ENCODE peak calls at places on chromosomes 11 and 22, in six cellular contexts. J is stomach, V is heart right ventricle, Y is lower leg skin, R is PC-3, O is prostate gland. X is an unnamed sample.

GRCh38 chr11:111776398-111777093 is 10.4 kb upstream of the PPP2R1B start:
- DNase-seq in J (no peak), V (no peak), Y (no peak), R (no peak), O (no peak), X (no peak)

GRCh38 chr11:116415095-116415494 is 357.7 kb downstream of the BUD13 start:
- DNase-seq in J (no peak), V (no peak), Y (no peak), R (no peak), O (no peak), X (no peak)

GRCh38 chr22:27972732-27973698 is 54.0 kb upstream of the PITPNB start:
- DNase-seq in J (no peak), V (no peak), Y (no peak), R (peak; percentile 7), O (no peak), X (no peak)

GRCh38 chr22:38228873-38229740 is 27.3 kb downstream of the MAFF start:
- DNase-seq in J (peak; percentile 80), V (no peak), Y (peak; percentile 93), R (peak; percentile 86), O (peak; percentile 76), X (no peak)

GRCh38 chr11:110818032-110818687 is 105.9 kb upstream of the ARHGAP20 start:
- DNase-seq in J (no peak), V (no peak), Y (no peak), R (peak; percentile 47), O (no peak), X (no peak)

GRCh38 chr11:841981-842369 is 354 bp downstream of the POLR2L start:
- DNase-seq in J (no peak), V (no peak), Y (no peak), R (no peak), O (no peak), X (no peak)

GRCh38 chr11:2390871-2391662 is 9.5 kb upstream of the TSSC4 start:
- DNase-seq in J (no peak), V (no peak), Y (no peak), R (peak; percentile 34), O (no peak), X (peak; percentile 37)

GRCh38 chr22:46964773-46965550 is 202.5 kb downstream of the TBC1D22A start:
- DNase-seq in J (no peak), V (no peak), Y (peak; percentile 82), R (no peak), O (no peak), X (no peak)

GRCh38 chr22:49404576-49405199 is 423.0 kb downstream of the BRD1 start:
- DNase-seq in J (peak; percentile 23), V (no peak), Y (peak; percentile 80), R (no peak), O (no peak), X (no peak)

GRCh38 chr11:3181722-3182461 is 16.8 kb upstream of the OSBPL5 start:
- DNase-seq in J (no peak), V (no peak), Y (no peak), R (no peak), O (no peak), X (no peak)

GRCh38 chr11:128375941-128376340 is 211.4 kb downstream of the ETS1 start:
- DNase-seq in J (no peak), V (no peak), Y (no peak), R (peak; percentile 92), O (no peak), X (no peak)

GRCh38 chr11:36000616-36001190 is 56.8 kb downstream of the LDLRAD3 start:
- DNase-seq in J (no peak), V (no peak), Y (no peak), R (peak; percentile 77), O (peak; percentile 78), X (no peak)

GRCh38 chr11:130472434-130472961 is 24.1 kb downstream of the ADAMTS15 start:
- DNase-seq in J (no peak), V (no peak), Y (peak; percentile 52), R (no peak), O (no peak), X (no peak)

GRCh38 chr11:32881286-32881685 is 11.3 kb upstream of the QSER1 start:
- DNase-seq in J (no peak), V (no peak), Y (no peak), R (peak; percentile 56), O (no peak), X (no peak)

GRCh38 chr11:32884023-32884422 is 8.6 kb upstream of the QSER1 start:
- DNase-seq in J (no peak), V (no peak), Y (no peak), R (no peak), O (no peak), X (no peak)

GRCh38 chr11:32885556-32885955 is 7.1 kb upstream of the QSER1 start:
- DNase-seq in J (no peak), V (no peak), Y (no peak), R (no peak), O (no peak), X (no peak)

GRCh38 chr11:32886180-32886579 is 6.4 kb upstream of the QSER1 start:
- DNase-seq in J (no peak), V (no peak), Y (no peak), R (no peak), O (no peak), X (no peak)

DNA sequence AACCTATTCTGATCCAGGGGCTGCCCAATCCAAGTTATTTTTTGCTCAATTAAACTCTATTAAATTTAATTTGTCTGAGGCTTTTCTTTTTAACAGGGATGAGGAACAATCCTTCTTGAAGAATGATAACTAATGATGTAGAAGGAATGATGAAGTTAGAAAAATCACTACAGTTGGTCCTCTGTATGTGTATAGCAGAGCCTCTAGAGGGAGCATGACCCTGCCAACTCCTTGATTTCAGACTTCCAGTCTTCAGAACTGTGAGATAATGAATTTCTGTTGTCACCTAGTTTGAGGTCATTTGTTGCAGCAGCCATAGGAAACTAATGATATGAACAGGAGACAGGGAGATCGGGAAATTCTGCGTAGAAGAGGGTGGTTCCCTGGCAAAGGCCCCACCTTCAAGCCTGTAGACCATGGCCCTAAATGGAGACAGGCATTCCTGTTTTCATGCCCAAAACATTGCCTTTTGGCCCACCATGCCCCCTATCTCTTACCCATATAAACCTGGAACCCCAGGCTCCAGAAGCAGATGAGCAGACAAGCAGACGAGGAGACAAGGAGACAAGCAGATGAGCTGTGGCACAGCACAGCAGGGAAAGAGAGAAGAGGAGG is 7.7 kb upstream of the QSER1 start:
- DNase-seq in J (no peak), V (no peak), Y (no peak), R (peak; percentile 22), O (no peak), X (peak; percentile 61)
- TF ChIP-seq CTCF in J (peak; percentile 20), V (peak; percentile 32), Y (no peak), R (peak; percentile 69), O (no peak), X (peak; percentile 83)

DNA sequence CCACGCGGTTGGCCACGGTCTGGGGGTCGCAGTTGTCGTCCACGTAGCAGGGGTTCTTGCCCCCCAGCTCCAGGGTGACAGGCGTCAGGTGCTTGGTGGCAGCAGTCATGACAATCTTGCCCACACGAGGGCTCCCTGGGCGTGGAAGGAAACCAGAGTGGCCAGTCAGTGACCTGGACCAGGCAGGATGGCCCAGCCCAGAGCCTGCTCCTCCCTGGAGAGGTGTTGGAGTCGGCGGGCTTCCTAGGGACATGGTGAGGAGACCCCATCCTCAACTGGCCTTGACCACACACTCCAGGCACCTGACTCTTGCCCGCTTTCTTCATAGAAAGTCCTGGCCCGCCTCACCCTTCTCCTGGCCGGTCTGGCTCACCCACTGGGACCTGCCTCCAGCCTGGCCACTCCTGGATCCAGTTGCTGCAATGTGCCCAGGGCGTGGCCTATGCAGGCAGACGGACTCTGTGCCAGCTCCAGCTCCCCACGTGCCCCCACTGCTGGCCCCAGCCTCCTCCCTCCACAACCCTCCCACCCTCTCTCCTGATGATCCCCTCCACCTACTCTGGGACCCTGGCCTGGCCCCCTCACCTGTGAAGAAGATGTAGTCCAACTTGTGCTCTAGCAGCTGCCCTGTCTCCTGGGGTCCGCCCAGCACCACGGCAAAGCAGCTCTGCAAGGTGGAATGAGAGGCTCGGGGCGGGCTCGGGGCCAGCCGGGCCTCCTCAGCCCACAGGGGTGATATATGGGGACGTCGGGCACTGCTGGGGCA is 8.7 kb downstream of the ALDH3B2 start:
- DNase-seq in J (peak; percentile 78), V (no peak), Y (peak; percentile 82), R (peak; percentile 72), O (peak; percentile 51), X (no peak)
- TF ChIP-seq CTCF in J (peak; percentile 22), V (peak; percentile 44), Y (no peak), R (peak; percentile 76), O (no peak), X (no peak)

GRCh38 chr11:33682019-33682418 is 18.6 kb downstream of the C11orf91 start:
- DNase-seq in J (no peak), V (no peak), Y (no peak), R (no peak), O (no peak), X (no peak)

GRCh38 chr11:33684003-33684715 is 16.5 kb downstream of the C11orf91 start:
- DNase-seq in J (no peak), V (no peak), Y (no peak), R (no peak), O (no peak), X (no peak)

GRCh38 chr11:33685061-33685460 is 15.6 kb downstream of the C11orf91 start:
- DNase-seq in J (no peak), V (no peak), Y (no peak), R (no peak), O (no peak), X (no peak)

GRCh38 chr11:33687733-33688479 is 12.7 kb downstream of the C11orf91 start:
- DNase-seq in J (no peak), V (peak; percentile 70), Y (no peak), R (peak; percentile 82), O (peak; percentile 30), X (peak; percentile 91)

DNA sequence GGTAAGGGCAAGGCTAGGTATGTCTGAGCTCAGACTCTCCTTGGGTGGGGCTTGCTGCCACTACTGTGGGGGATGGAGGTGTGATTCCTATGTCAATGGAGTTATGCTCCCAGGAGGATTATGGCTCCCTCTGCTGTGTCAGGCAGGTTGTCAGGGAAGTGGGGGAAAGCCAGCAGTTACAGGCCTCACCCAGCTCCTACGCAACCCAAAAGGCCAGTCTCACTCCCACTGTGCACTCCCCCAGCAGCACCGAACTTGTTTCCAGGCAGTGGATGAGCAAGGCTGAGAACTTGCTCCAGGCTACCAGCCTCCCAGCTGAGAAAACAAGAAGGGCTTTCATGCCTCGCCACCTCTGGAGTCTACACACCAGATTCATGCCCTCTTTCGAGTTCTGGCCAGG is 18.2 kb downstream of the C11orf91 start:
- DNase-seq in J (no peak), V (no peak), Y (no peak), R (peak; percentile 57), O (no peak), X (no peak)
- TF ChIP-seq CTCF in J (no peak), V (no peak), Y (no peak), R (peak; percentile 49), O (no peak), X (peak; percentile 37)

DNA sequence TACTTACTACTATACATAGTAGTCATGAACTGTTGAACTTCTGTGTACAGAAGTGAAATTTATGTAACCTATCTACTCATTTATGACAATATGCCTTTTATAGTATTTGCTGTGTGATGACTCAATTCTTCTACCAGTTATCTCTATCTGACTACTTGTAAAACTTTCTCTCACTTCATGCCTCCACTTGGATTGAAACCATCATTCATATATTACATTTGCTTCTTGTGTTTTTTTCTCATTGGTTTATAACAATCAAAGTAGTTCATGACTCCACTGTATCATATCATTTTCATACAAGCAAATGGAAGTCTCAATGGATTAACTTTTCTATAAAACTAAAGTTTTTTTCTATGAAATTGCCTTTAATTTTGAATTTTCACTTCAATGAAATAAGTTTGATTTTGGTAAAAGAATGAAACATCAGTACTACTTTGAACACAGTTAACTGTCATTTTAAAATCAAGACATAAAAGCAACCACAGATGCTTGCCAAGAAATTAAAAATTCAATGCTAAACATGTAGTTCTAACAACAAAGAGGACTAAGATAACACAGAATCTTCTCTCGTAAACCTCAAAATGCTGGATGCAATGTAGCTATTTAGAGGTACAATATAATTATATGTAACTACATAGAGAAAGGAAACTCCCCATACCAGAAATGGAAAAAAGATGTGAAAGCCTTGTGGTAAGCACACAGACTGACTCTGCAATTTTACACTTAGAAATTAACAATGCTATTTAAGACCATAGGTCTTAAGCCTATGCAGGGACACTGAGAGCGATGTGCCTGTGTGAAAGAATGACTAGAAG is 27.6 kb upstream of the EXPH5 start:
- DNase-seq in J (no peak), V (no peak), Y (no peak), R (peak; percentile 95), O (no peak), X (no peak)
- TF ChIP-seq CTCF in J (no peak), V (no peak), Y (no peak), R (no peak), O (no peak), X (no peak)